ENCODE peak calls at places on chromosomes 7 and 10, in nine cellular contexts. One of them, this sample, is unnamed. For H3K4me1, the result is how much of the 10 kb centered on the place peaks cover.

GRCh38 chr7:104328308-104328969 is at the start of gene LHFPL3:
- DNase-seq in body of pancreas: no peak
- DNase-seq in HCT116: no peak
- DNase-seq in OCI-LY7: no peak
- DNase-seq in RWPE2: no peak
- DNase-seq in mucosa of descending colon: no peak
- DNase-seq in upper lobe of right lung: no peak
- DNase-seq in esophagus squamous epithelium: no peak
- DNase-seq in PC-3: no peak
- DNase-seq in this sample: no peak

GRCh38 chr10:132776186-132776585 is 9.8 kb downstream of the NKX6-2 start:
- DNase-seq in body of pancreas: no peak
- DNase-seq in HCT116: no peak
- DNase-seq in OCI-LY7: no peak
- DNase-seq in RWPE2: no peak
- DNase-seq in mucosa of descending colon: no peak
- DNase-seq in upper lobe of right lung: no peak
- DNase-seq in esophagus squamous epithelium: no peak
- DNase-seq in PC-3: no peak
- DNase-seq in this sample: no peak

GRCh38 chr10:3805791-3806381 is 20.9 kb upstream of the KLF6 start:
- DNase-seq in body of pancreas: peak
- DNase-seq in HCT116: peak
- DNase-seq in OCI-LY7: peak
- DNase-seq in RWPE2: no peak
- DNase-seq in mucosa of descending colon: peak
- DNase-seq in upper lobe of right lung: no peak
- DNase-seq in esophagus squamous epithelium: no peak
- DNase-seq in PC-3: peak
- DNase-seq in this sample: peak

GRCh38 chr10:97734021-97734420 is 2.9 kb upstream of the ZFYVE27 start:
- DNase-seq in body of pancreas: no peak
- DNase-seq in HCT116: no peak
- DNase-seq in OCI-LY7: no peak
- DNase-seq in RWPE2: no peak
- DNase-seq in mucosa of descending colon: no peak
- DNase-seq in upper lobe of right lung: no peak
- DNase-seq in esophagus squamous epithelium: no peak
- DNase-seq in PC-3: no peak
- DNase-seq in this sample: no peak

GRCh38 chr7:28854750-28855074 is 103.4 kb downstream of the TRIL start:
- DNase-seq in body of pancreas: no peak
- DNase-seq in HCT116: no peak
- DNase-seq in OCI-LY7: no peak
- DNase-seq in RWPE2: no peak
- DNase-seq in mucosa of descending colon: no peak
- DNase-seq in upper lobe of right lung: no peak
- DNase-seq in esophagus squamous epithelium: no peak
- DNase-seq in PC-3: no peak
- DNase-seq in this sample: no peak

GRCh38 chr10:118965096-118965495 is 64.4 kb upstream of the NANOS1 start:
- DNase-seq in body of pancreas: no peak
- DNase-seq in HCT116: no peak
- DNase-seq in OCI-LY7: no peak
- DNase-seq in RWPE2: no peak
- DNase-seq in mucosa of descending colon: no peak
- DNase-seq in upper lobe of right lung: no peak
- DNase-seq in esophagus squamous epithelium: no peak
- DNase-seq in PC-3: no peak
- DNase-seq in this sample: no peak

GRCh38 chr10:17023386-17024298 is 106.0 kb downstream of the CUBN start:
- DNase-seq in body of pancreas: peak
- DNase-seq in HCT116: peak
- DNase-seq in OCI-LY7: peak
- DNase-seq in RWPE2: peak
- DNase-seq in mucosa of descending colon: peak
- DNase-seq in upper lobe of right lung: no peak
- DNase-seq in esophagus squamous epithelium: peak
- DNase-seq in PC-3: peak
- DNase-seq in this sample: peak

GRCh38 chr7:80833289-80834104 is 85.4 kb downstream of the SEMA3C start:
- DNase-seq in body of pancreas: no peak
- DNase-seq in HCT116: no peak
- DNase-seq in OCI-LY7: no peak
- DNase-seq in RWPE2: no peak
- DNase-seq in mucosa of descending colon: no peak
- DNase-seq in upper lobe of right lung: no peak
- DNase-seq in esophagus squamous epithelium: no peak
- DNase-seq in PC-3: no peak
- DNase-seq in this sample: no peak

GRCh38 chr10:52623761-52624160 is 148.8 kb downstream of the MBL2 start:
- DNase-seq in body of pancreas: no peak
- DNase-seq in HCT116: no peak
- DNase-seq in OCI-LY7: no peak
- DNase-seq in RWPE2: no peak
- DNase-seq in mucosa of descending colon: no peak
- DNase-seq in upper lobe of right lung: no peak
- DNase-seq in esophagus squamous epithelium: no peak
- DNase-seq in PC-3: no peak
- DNase-seq in this sample: no peak

GRCh38 chr7:30285067-30285530 is 702 bp downstream of the ZNRF2 start:
- DNase-seq in body of pancreas: peak
- DNase-seq in HCT116: no peak
- DNase-seq in OCI-LY7: peak
- DNase-seq in RWPE2: no peak
- DNase-seq in mucosa of descending colon: peak
- DNase-seq in upper lobe of right lung: no peak
- DNase-seq in esophagus squamous epithelium: no peak
- DNase-seq in PC-3: peak
- DNase-seq in this sample: no peak

GRCh38 chr10:77226434-77226833 is 411.2 kb downstream of the KCNMA1 start:
- DNase-seq in body of pancreas: no peak
- DNase-seq in HCT116: no peak
- DNase-seq in OCI-LY7: no peak
- DNase-seq in RWPE2: no peak
- DNase-seq in mucosa of descending colon: no peak
- DNase-seq in upper lobe of right lung: no peak
- DNase-seq in esophagus squamous epithelium: no peak
- DNase-seq in PC-3: no peak
- DNase-seq in this sample: no peak

GRCh38 chr10:126243976-126244375 is 144.3 kb downstream of the ADAM12 start:
- DNase-seq in body of pancreas: no peak
- DNase-seq in HCT116: no peak
- DNase-seq in OCI-LY7: no peak
- DNase-seq in RWPE2: no peak
- DNase-seq in mucosa of descending colon: no peak
- DNase-seq in upper lobe of right lung: no peak
- DNase-seq in esophagus squamous epithelium: no peak
- DNase-seq in PC-3: no peak
- DNase-seq in this sample: peak

GRCh38 chr10:51010977-51011376 is 63.3 kb upstream of the PRKG1 start:
- DNase-seq in body of pancreas: peak
- DNase-seq in HCT116: peak
- DNase-seq in OCI-LY7: peak
- DNase-seq in RWPE2: no peak
- DNase-seq in mucosa of descending colon: peak
- DNase-seq in upper lobe of right lung: no peak
- DNase-seq in esophagus squamous epithelium: no peak
- DNase-seq in PC-3: peak
- DNase-seq in this sample: no peak

GRCh38 chr7:100865372-100865911 is 1.7 kb upstream of the TRIP6 start:
- DNase-seq in body of pancreas: no peak
- DNase-seq in HCT116: peak
- DNase-seq in OCI-LY7: no peak
- DNase-seq in RWPE2: peak
- DNase-seq in mucosa of descending colon: no peak
- DNase-seq in upper lobe of right lung: no peak
- DNase-seq in esophagus squamous epithelium: no peak
- DNase-seq in PC-3: peak
- DNase-seq in this sample: no peak

GRCh38 chr7:118195837-118196474 is 12.0 kb downstream of the LSM8 start:
- DNase-seq in body of pancreas: peak
- DNase-seq in HCT116: peak
- DNase-seq in OCI-LY7: peak
- DNase-seq in RWPE2: no peak
- DNase-seq in mucosa of descending colon: peak
- DNase-seq in upper lobe of right lung: no peak
- DNase-seq in esophagus squamous epithelium: no peak
- DNase-seq in PC-3: peak
- DNase-seq in this sample: peak

GRCh38 chr7:155972651-155973349 is 160.5 kb upstream of the SHH start:
- DNase-seq in body of pancreas: no peak
- DNase-seq in HCT116: no peak
- DNase-seq in OCI-LY7: no peak
- DNase-seq in RWPE2: peak
- DNase-seq in mucosa of descending colon: no peak
- DNase-seq in upper lobe of right lung: no peak
- DNase-seq in esophagus squamous epithelium: no peak
- DNase-seq in PC-3: no peak
- DNase-seq in this sample: no peak

GRCh38 chr7:1800876-1801275 is 130.8 kb downstream of the ELFN1 start:
- DNase-seq in body of pancreas: no peak
- DNase-seq in HCT116: no peak
- DNase-seq in OCI-LY7: no peak
- DNase-seq in RWPE2: no peak
- DNase-seq in mucosa of descending colon: no peak
- DNase-seq in upper lobe of right lung: peak
- DNase-seq in esophagus squamous epithelium: no peak
- DNase-seq in PC-3: no peak
- DNase-seq in this sample: peak
- H3K4me3 ChIP-seq in body of pancreas: no peak
- H3K4me3 ChIP-seq in HCT116: no peak
- H3K4me3 ChIP-seq in OCI-LY7: no peak
- H3K4me3 ChIP-seq in RWPE2: no peak
- H3K4me3 ChIP-seq in mucosa of descending colon: no peak
- H3K4me3 ChIP-seq in upper lobe of right lung: no peak
- H3K4me3 ChIP-seq in esophagus squamous epithelium: no peak
- H3K4me3 ChIP-seq in PC-3: no peak
- H3K4me3 ChIP-seq in this sample: no peak

GRCh38 chr10:87841215-87841614 is 22.1 kb downstream of the KLLN start:
- DNase-seq in body of pancreas: no peak
- DNase-seq in HCT116: no peak
- DNase-seq in OCI-LY7: no peak
- DNase-seq in RWPE2: no peak
- DNase-seq in mucosa of descending colon: no peak
- DNase-seq in upper lobe of right lung: no peak
- DNase-seq in esophagus squamous epithelium: no peak
- DNase-seq in PC-3: no peak
- DNase-seq in this sample: no peak
- H3K4me1 ChIP-seq in body of pancreas: under half
- H3K4me1 ChIP-seq in HCT116: half or more
- H3K4me1 ChIP-seq in OCI-LY7: under half
- H3K4me1 ChIP-seq in RWPE2: under half
- H3K4me1 ChIP-seq in mucosa of descending colon: under half
- H3K4me1 ChIP-seq in upper lobe of right lung: under half
- H3K4me1 ChIP-seq in esophagus squamous epithelium: under half
- H3K4me1 ChIP-seq in PC-3: under half
- H3K4me1 ChIP-seq in this sample: under half

GRCh38 chr10:26859241-26860025 is 1.3 kb downstream of the ABI1 start:
- DNase-seq in body of pancreas: no peak
- DNase-seq in HCT116: no peak
- DNase-seq in OCI-LY7: no peak
- DNase-seq in RWPE2: no peak
- DNase-seq in mucosa of descending colon: peak
- DNase-seq in upper lobe of right lung: no peak
- DNase-seq in esophagus squamous epithelium: no peak
- DNase-seq in PC-3: no peak
- DNase-seq in this sample: no peak

GRCh38 chr10:26860026-26860541 is 674 bp downstream of the ABI1 start:
- DNase-seq in body of pancreas: peak
- DNase-seq in HCT116: no peak
- DNase-seq in OCI-LY7: peak
- DNase-seq in RWPE2: peak
- DNase-seq in mucosa of descending colon: peak
- DNase-seq in upper lobe of right lung: peak
- DNase-seq in esophagus squamous epithelium: peak
- DNase-seq in PC-3: peak
- DNase-seq in this sample: peak

GRCh38 chr10:26858707-26859034 is 2.1 kb downstream of the ABI1 start:
- DNase-seq in body of pancreas: no peak
- DNase-seq in HCT116: no peak
- DNase-seq in OCI-LY7: peak
- DNase-seq in RWPE2: no peak
- DNase-seq in mucosa of descending colon: no peak
- DNase-seq in upper lobe of right lung: no peak
- DNase-seq in esophagus squamous epithelium: no peak
- DNase-seq in PC-3: peak
- DNase-seq in this sample: no peak

GRCh38 chr10:26860542-26861325 is at the start of gene ABI1:
- DNase-seq in body of pancreas: peak
- DNase-seq in HCT116: peak
- DNase-seq in OCI-LY7: peak
- DNase-seq in RWPE2: peak
- DNase-seq in mucosa of descending colon: peak
- DNase-seq in upper lobe of right lung: peak
- DNase-seq in esophagus squamous epithelium: peak
- DNase-seq in PC-3: peak
- DNase-seq in this sample: peak

DNA sequence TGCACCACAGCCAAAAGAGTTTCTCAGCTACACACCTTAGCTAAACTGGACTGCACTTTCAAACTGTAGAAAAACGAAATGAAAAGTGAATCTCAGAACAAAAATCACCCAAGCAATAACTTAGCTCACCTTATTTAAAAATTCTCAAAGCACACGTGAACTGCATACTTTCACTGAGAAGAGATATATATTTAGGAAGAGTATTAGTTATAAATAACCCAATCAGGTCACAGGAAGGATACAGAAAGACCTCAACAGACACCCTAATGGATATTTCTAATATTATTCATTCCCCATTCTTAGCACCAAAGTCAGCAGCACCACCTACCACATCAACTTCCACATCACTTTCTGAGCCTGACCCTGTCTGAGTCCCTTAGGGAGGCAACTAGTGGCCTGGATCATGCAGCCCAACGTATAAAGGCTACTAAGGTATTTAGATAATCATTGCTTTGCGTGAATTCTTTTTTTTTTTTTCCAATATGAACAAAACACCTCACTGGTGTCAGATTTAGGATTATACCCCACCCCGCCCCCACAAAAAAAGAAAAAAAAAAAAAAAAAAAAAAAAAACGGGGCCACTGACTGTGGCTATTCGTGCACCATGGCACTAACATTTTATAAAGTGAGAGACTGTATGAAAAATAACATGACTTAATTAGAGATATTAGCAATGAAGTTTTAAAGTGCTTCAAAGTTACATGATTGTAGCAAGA is 2.6 kb downstream of the ABI1 start:
- DNase-seq in body of pancreas: no peak
- DNase-seq in HCT116: no peak
- DNase-seq in OCI-LY7: peak
- DNase-seq in RWPE2: no peak
- DNase-seq in mucosa of descending colon: no peak
- DNase-seq in upper lobe of right lung: no peak
- DNase-seq in esophagus squamous epithelium: no peak
- DNase-seq in PC-3: no peak
- DNase-seq in this sample: no peak
- H3K4me3 ChIP-seq in body of pancreas: no peak
- H3K4me3 ChIP-seq in HCT116: no peak
- H3K4me3 ChIP-seq in OCI-LY7: peak
- H3K4me3 ChIP-seq in RWPE2: no peak
- H3K4me3 ChIP-seq in mucosa of descending colon: no peak
- H3K4me3 ChIP-seq in upper lobe of right lung: no peak
- H3K4me3 ChIP-seq in esophagus squamous epithelium: no peak
- H3K4me3 ChIP-seq in PC-3: peak
- H3K4me3 ChIP-seq in this sample: no peak

GRCh38 chr10:31121074-31121685 is 89.5 kb upstream of the ZNF438 start:
- DNase-seq in body of pancreas: peak
- DNase-seq in HCT116: no peak
- DNase-seq in OCI-LY7: no peak
- DNase-seq in RWPE2: no peak
- DNase-seq in mucosa of descending colon: no peak
- DNase-seq in upper lobe of right lung: no peak
- DNase-seq in esophagus squamous epithelium: no peak
- DNase-seq in PC-3: no peak
- DNase-seq in this sample: no peak
- H3K4me1 ChIP-seq in body of pancreas: under half
- H3K4me1 ChIP-seq in HCT116: under half
- H3K4me1 ChIP-seq in OCI-LY7: under half
- H3K4me1 ChIP-seq in RWPE2: under half
- H3K4me1 ChIP-seq in mucosa of descending colon: under half
- H3K4me1 ChIP-seq in upper lobe of right lung: under half
- H3K4me1 ChIP-seq in esophagus squamous epithelium: under half
- H3K4me1 ChIP-seq in PC-3: under half
- H3K4me1 ChIP-seq in this sample: under half

This sample was measured in SJSA1.